ENCODE peak calls at places on chromosomes 11 and 22, in seven cellular contexts. One of them, this sample, is unnamed. For H3K27me3, the result is how much of the 10 kb centered on the place peaks cover.

GRCh38 chr22:27507935-27508504 is 293.5 kb downstream of the MN1 start:
- DNase-seq in endothelial cell of umbilical vein: no peak
- DNase-seq in right lobe of liver: no peak
- DNase-seq in ovary: no peak
- DNase-seq in SJSA1: no peak
- DNase-seq in psoas muscle: no peak
- DNase-seq in neural progenitor cell: no peak
- DNase-seq in this sample: no peak

GRCh38 chr22:45483918-45484499 is 18.7 kb upstream of the FBLN1 start:
- DNase-seq in endothelial cell of umbilical vein: no peak
- DNase-seq in right lobe of liver: peak
- DNase-seq in ovary: no peak
- DNase-seq in SJSA1: no peak
- DNase-seq in psoas muscle: no peak
- DNase-seq in neural progenitor cell: no peak
- DNase-seq in this sample: no peak

GRCh38 chr11:107731911-107732310 is 20.1 kb upstream of the SLN start:
- DNase-seq in endothelial cell of umbilical vein: no peak
- DNase-seq in right lobe of liver: no peak
- DNase-seq in ovary: no peak
- DNase-seq in SJSA1: no peak
- DNase-seq in psoas muscle: no peak
- DNase-seq in neural progenitor cell: no peak
- DNase-seq in this sample: no peak

GRCh38 chr11:114439229-114440120 is at the start of gene REXO2:
- DNase-seq in endothelial cell of umbilical vein: peak
- DNase-seq in right lobe of liver: peak
- DNase-seq in ovary: peak
- DNase-seq in SJSA1: peak
- DNase-seq in psoas muscle: peak
- DNase-seq in neural progenitor cell: peak
- DNase-seq in this sample: peak

GRCh38 chr11:34501500-34501899 is 12.1 kb downstream of the ELF5 start:
- DNase-seq in endothelial cell of umbilical vein: no peak
- DNase-seq in right lobe of liver: peak
- DNase-seq in ovary: no peak
- DNase-seq in SJSA1: no peak
- DNase-seq in psoas muscle: peak
- DNase-seq in neural progenitor cell: peak
- DNase-seq in this sample: no peak

GRCh38 chr11:66073669-66074068 is 3.6 kb downstream of the PACS1 start:
- DNase-seq in endothelial cell of umbilical vein: no peak
- DNase-seq in right lobe of liver: no peak
- DNase-seq in ovary: no peak
- DNase-seq in SJSA1: peak
- DNase-seq in psoas muscle: no peak
- DNase-seq in neural progenitor cell: no peak
- DNase-seq in this sample: no peak

GRCh38 chr11:47330002-47330911 is 22.2 kb downstream of the MYBPC3 start:
- DNase-seq in endothelial cell of umbilical vein: peak
- DNase-seq in right lobe of liver: no peak
- DNase-seq in ovary: no peak
- DNase-seq in SJSA1: no peak
- DNase-seq in psoas muscle: no peak
- DNase-seq in neural progenitor cell: no peak
- DNase-seq in this sample: peak

GRCh38 chr11:69362315-69362714 is 68.4 kb downstream of the MYEOV start:
- DNase-seq in endothelial cell of umbilical vein: no peak
- DNase-seq in right lobe of liver: no peak
- DNase-seq in ovary: no peak
- DNase-seq in SJSA1: peak
- DNase-seq in psoas muscle: no peak
- DNase-seq in neural progenitor cell: no peak
- DNase-seq in this sample: no peak

GRCh38 chr22:30425616-30426394 is at the start of gene MTFP1:
- DNase-seq in endothelial cell of umbilical vein: peak
- DNase-seq in right lobe of liver: peak
- DNase-seq in ovary: peak
- DNase-seq in SJSA1: peak
- DNase-seq in psoas muscle: peak
- DNase-seq in neural progenitor cell: peak
- DNase-seq in this sample: peak

GRCh38 chr22:45424241-45424731 is 10.8 kb downstream of the RIBC2 start:
- DNase-seq in endothelial cell of umbilical vein: no peak
- DNase-seq in right lobe of liver: no peak
- DNase-seq in ovary: no peak
- DNase-seq in SJSA1: peak
- DNase-seq in psoas muscle: no peak
- DNase-seq in neural progenitor cell: no peak
- DNase-seq in this sample: no peak

DNA sequence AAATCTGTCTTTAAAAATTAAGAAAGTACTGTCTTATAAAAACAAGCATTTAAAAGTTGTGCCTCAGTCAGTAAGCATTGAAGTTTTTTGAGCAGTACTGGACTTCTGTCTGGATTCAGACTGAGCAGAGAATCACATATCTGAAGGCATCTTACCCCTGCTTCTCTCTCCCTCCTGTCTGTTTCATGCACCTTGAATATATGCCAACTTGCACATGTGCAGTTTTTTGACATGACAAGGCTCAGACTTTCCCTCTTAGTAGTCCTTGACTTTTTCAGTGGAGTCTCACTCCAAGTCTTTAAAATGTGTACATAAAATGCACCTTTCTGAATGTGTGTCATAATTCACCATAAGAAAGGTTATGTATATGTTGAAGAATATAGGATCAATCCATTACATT is 19.8 kb downstream of the SPECC1L start:
- DNase-seq in endothelial cell of umbilical vein: no peak
- DNase-seq in right lobe of liver: no peak
- DNase-seq in ovary: no peak
- DNase-seq in SJSA1: no peak
- DNase-seq in psoas muscle: no peak
- DNase-seq in neural progenitor cell: no peak
- DNase-seq in this sample: no peak
- H3K27ac ChIP-seq in endothelial cell of umbilical vein: no peak
- H3K27ac ChIP-seq in right lobe of liver: peak
- H3K27ac ChIP-seq in ovary: peak
- H3K27ac ChIP-seq in SJSA1: peak
- H3K27ac ChIP-seq in psoas muscle: peak
- H3K27ac ChIP-seq in neural progenitor cell: peak
- H3K27ac ChIP-seq in this sample: peak

DNA sequence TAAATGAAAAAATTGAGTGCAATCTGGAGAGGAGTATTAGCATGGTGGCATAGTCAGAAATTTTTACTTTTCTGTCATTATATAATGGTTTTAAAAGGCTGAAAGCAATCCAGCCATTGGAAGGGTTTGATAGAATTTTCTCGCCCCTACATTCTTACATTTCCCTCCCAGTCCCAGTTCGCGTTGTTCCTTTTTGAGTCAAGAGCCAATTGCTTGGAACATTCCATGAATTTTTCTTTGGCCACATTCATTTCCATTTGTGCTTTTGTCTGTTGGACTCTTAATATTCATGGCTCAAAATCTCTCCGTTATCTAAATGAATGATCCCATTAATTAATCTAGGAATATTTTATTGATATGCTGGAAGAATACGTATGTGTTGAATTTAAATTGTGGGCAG is 66.0 kb downstream of the GRK3 start:
- DNase-seq in endothelial cell of umbilical vein: no peak
- DNase-seq in right lobe of liver: no peak
- DNase-seq in ovary: no peak
- DNase-seq in SJSA1: no peak
- DNase-seq in psoas muscle: no peak
- DNase-seq in neural progenitor cell: no peak
- DNase-seq in this sample: no peak
- H3K27me3 ChIP-seq in endothelial cell of umbilical vein: under half
- H3K27me3 ChIP-seq in right lobe of liver: under half
- H3K27me3 ChIP-seq in ovary: under half
- H3K27me3 ChIP-seq in SJSA1: under half
- H3K27me3 ChIP-seq in psoas muscle: under half
- H3K27me3 ChIP-seq in neural progenitor cell: under half
- H3K27me3 ChIP-seq in this sample: under half

GRCh38 chr22:48918585-48919186 is 909.0 kb downstream of the BRD1 start:
- DNase-seq in endothelial cell of umbilical vein: no peak
- DNase-seq in right lobe of liver: no peak
- DNase-seq in ovary: no peak
- DNase-seq in SJSA1: no peak
- DNase-seq in psoas muscle: no peak
- DNase-seq in neural progenitor cell: peak
- DNase-seq in this sample: no peak
- H3K27ac ChIP-seq in endothelial cell of umbilical vein: no peak
- H3K27ac ChIP-seq in right lobe of liver: no peak
- H3K27ac ChIP-seq in ovary: no peak
- H3K27ac ChIP-seq in SJSA1: no peak
- H3K27ac ChIP-seq in psoas muscle: no peak
- H3K27ac ChIP-seq in neural progenitor cell: no peak
- H3K27ac ChIP-seq in this sample: no peak

GRCh38 chr11:30107899-30108298 is 91.1 kb upstream of the KCNA4 start:
- DNase-seq in endothelial cell of umbilical vein: no peak
- DNase-seq in right lobe of liver: no peak
- DNase-seq in ovary: no peak
- DNase-seq in SJSA1: no peak
- DNase-seq in psoas muscle: no peak
- DNase-seq in neural progenitor cell: no peak
- DNase-seq in this sample: no peak

GRCh38 chr11:30106222-30106621 is 89.4 kb upstream of the KCNA4 start:
- DNase-seq in endothelial cell of umbilical vein: no peak
- DNase-seq in right lobe of liver: no peak
- DNase-seq in ovary: no peak
- DNase-seq in SJSA1: no peak
- DNase-seq in psoas muscle: no peak
- DNase-seq in neural progenitor cell: no peak
- DNase-seq in this sample: no peak

GRCh38 chr11:30110691-30111090 is 93.9 kb upstream of the KCNA4 start:
- DNase-seq in endothelial cell of umbilical vein: no peak
- DNase-seq in right lobe of liver: no peak
- DNase-seq in ovary: no peak
- DNase-seq in SJSA1: no peak
- DNase-seq in psoas muscle: no peak
- DNase-seq in neural progenitor cell: no peak
- DNase-seq in this sample: no peak

GRCh38 chr11:30106782-30107181 is 90.0 kb upstream of the KCNA4 start:
- DNase-seq in endothelial cell of umbilical vein: no peak
- DNase-seq in right lobe of liver: no peak
- DNase-seq in ovary: no peak
- DNase-seq in SJSA1: no peak
- DNase-seq in psoas muscle: no peak
- DNase-seq in neural progenitor cell: no peak
- DNase-seq in this sample: no peak

GRCh38 chr11:30109774-30110173 is 92.9 kb upstream of the KCNA4 start:
- DNase-seq in endothelial cell of umbilical vein: no peak
- DNase-seq in right lobe of liver: no peak
- DNase-seq in ovary: no peak
- DNase-seq in SJSA1: no peak
- DNase-seq in psoas muscle: no peak
- DNase-seq in neural progenitor cell: no peak
- DNase-seq in this sample: no peak
- H3K27me3 ChIP-seq in endothelial cell of umbilical vein: under half
- H3K27me3 ChIP-seq in right lobe of liver: under half
- H3K27me3 ChIP-seq in ovary: under half
- H3K27me3 ChIP-seq in SJSA1: under half
- H3K27me3 ChIP-seq in psoas muscle: under half
- H3K27me3 ChIP-seq in neural progenitor cell: under half
- H3K27me3 ChIP-seq in this sample: under half

GRCh38 chr22:19798320-19798665 is 37.7 kb downstream of the TBX1 start:
- DNase-seq in endothelial cell of umbilical vein: no peak
- DNase-seq in right lobe of liver: no peak
- DNase-seq in ovary: no peak
- DNase-seq in SJSA1: no peak
- DNase-seq in psoas muscle: no peak
- DNase-seq in neural progenitor cell: no peak
- DNase-seq in this sample: no peak

GRCh38 chr22:19799322-19800190 is 39.0 kb downstream of the TBX1 start:
- DNase-seq in endothelial cell of umbilical vein: no peak
- DNase-seq in right lobe of liver: peak
- DNase-seq in ovary: peak
- DNase-seq in SJSA1: peak
- DNase-seq in psoas muscle: peak
- DNase-seq in neural progenitor cell: no peak
- DNase-seq in this sample: no peak

GRCh38 chr22:19800306-19800705 is 39.7 kb downstream of the TBX1 start:
- DNase-seq in endothelial cell of umbilical vein: no peak
- DNase-seq in right lobe of liver: peak
- DNase-seq in ovary: no peak
- DNase-seq in SJSA1: no peak
- DNase-seq in psoas muscle: no peak
- DNase-seq in neural progenitor cell: no peak
- DNase-seq in this sample: no peak

GRCh38 chr22:19797631-19798319 is 37.2 kb downstream of the TBX1 start:
- DNase-seq in endothelial cell of umbilical vein: no peak
- DNase-seq in right lobe of liver: peak
- DNase-seq in ovary: peak
- DNase-seq in SJSA1: no peak
- DNase-seq in psoas muscle: no peak
- DNase-seq in neural progenitor cell: no peak
- DNase-seq in this sample: no peak

GRCh38 chr22:19798825-19799224 is 38.2 kb downstream of the TBX1 start:
- DNase-seq in endothelial cell of umbilical vein: no peak
- DNase-seq in right lobe of liver: peak
- DNase-seq in ovary: peak
- DNase-seq in SJSA1: no peak
- DNase-seq in psoas muscle: no peak
- DNase-seq in neural progenitor cell: peak
- DNase-seq in this sample: no peak
- H3K27ac ChIP-seq in endothelial cell of umbilical vein: no peak
- H3K27ac ChIP-seq in right lobe of liver: no peak
- H3K27ac ChIP-seq in ovary: no peak
- H3K27ac ChIP-seq in SJSA1: peak
- H3K27ac ChIP-seq in psoas muscle: peak
- H3K27ac ChIP-seq in neural progenitor cell: no peak
- H3K27ac ChIP-seq in this sample: no peak

GRCh38 chr11:44310198-44310455 is 188 bp upstream of the ALX4 start:
- DNase-seq in endothelial cell of umbilical vein: no peak
- DNase-seq in right lobe of liver: no peak
- DNase-seq in ovary: no peak
- DNase-seq in SJSA1: no peak
- DNase-seq in psoas muscle: no peak
- DNase-seq in neural progenitor cell: no peak
- DNase-seq in this sample: no peak
- H3K27me3 ChIP-seq in endothelial cell of umbilical vein: half or more
- H3K27me3 ChIP-seq in right lobe of liver: under half
- H3K27me3 ChIP-seq in ovary: under half
- H3K27me3 ChIP-seq in SJSA1: under half
- H3K27me3 ChIP-seq in psoas muscle: half or more
- H3K27me3 ChIP-seq in neural progenitor cell: half or more
- H3K27me3 ChIP-seq in this sample: half or more

This sample was measured in heart left ventricle.